ENCODE peak calls at places on chromosomes 1 and 21, in six cellular contexts. E is hippocampal formation; V is small intestine; Y is stimulated activated CD8-positive, alpha-beta memory T cell treated with anti-CD3 and anti-CD28 coated beads, Interleukin-4, amount 100 ng/mL, for 24 hours; R is iPS-NIHi11; U is stomach. D is an unnamed sample.

GRCh38 chr1:61873581-61873980 is 131.3 kb downstream of the PATJ start:
- DNase-seq in V (no peak), R (no peak), E (no peak), Y (no peak), U (no peak), D (no peak)

GRCh38 chr1:231869364-231869763 is 242.8 kb downstream of the DISC1 start:
- DNase-seq in E (no peak), R (no peak), Y (no peak), U (no peak), V (no peak), D (no peak)

GRCh38 chr21:34668803-34669148 is at the start of gene CLIC6:
- DNase-seq in U (peak; percentile 86), Y (no peak), E (no peak), V (no peak), R (peak; percentile 76), D (no peak)

GRCh38 chr21:38268859-38269566 is 12.2 kb downstream of the KCNJ15 start:
- DNase-seq in V (no peak), R (no peak), Y (no peak), E (no peak), U (no peak), D (no peak)

GRCh38 chr1:194833111-194833510 is 1646.7 kb upstream of the B3GALT2 start:
- DNase-seq in Y (no peak), E (no peak), U (no peak), V (no peak), R (no peak), D (no peak)

GRCh38 chr1:59016390-59016789 is 232.5 kb upstream of the JUN start:
- DNase-seq in E (no peak), Y (no peak), V (no peak), U (no peak), R (no peak), D (no peak)

GRCh38 chr1:85464497-85465098 is 361 bp downstream of the DDAH1 start:
- DNase-seq in R (peak; percentile 74), V (peak; percentile 75), U (peak; percentile 68), E (no peak), Y (peak; percentile 9), D (peak; percentile 27)

GRCh38 chr1:27522860-27523665 is 33.1 kb upstream of the WASF2 start:
- DNase-seq in R (peak; percentile 60), V (no peak), Y (no peak), E (peak; percentile 60), U (no peak), D (no peak)

D was measured in caudate nucleus.